ENCODE peak calls at places on chromosomes 6 and 20, in six cellular contexts. Y is endothelial cell of umbilical vein, Q is IMR-90, M is heart right ventricle, B is breast epithelium, K is ascending aorta. D is an unnamed sample. For H3K4me1, the result is how much of the 10 kb centered on the place peaks cover.

GRCh38 chr6:41200296-41200900 is 551 bp downstream of the TREML2 start:
- DNase-seq in Y (no peak), Q (no peak), M (no peak), B (no peak), K (no peak), D (no peak)

GRCh38 chr20:5109276-5109675 is 10.5 kb downstream of the PCNA start:
- DNase-seq in Y (no peak), Q (no peak), M (no peak), B (no peak), K (no peak), D (no peak)

GRCh38 chr6:74534485-74535211 is 671.2 kb downstream of the COL12A1 start:
- DNase-seq in Y (peak), Q (peak), M (no peak), B (no peak), K (no peak), D (no peak)

GRCh38 chr20:62060631-62061541 is 4.8 kb downstream of the TAF4 start:
- DNase-seq in Y (no peak), Q (no peak), M (no peak), B (no peak), K (no peak), D (no peak)

GRCh38 chr20:62079166-62079565 is 13.5 kb upstream of the TAF4 start:
- DNase-seq in Y (no peak), Q (no peak), M (no peak), B (no peak), K (no peak), D (no peak)

GRCh38 chr6:28565823-28566526 is 40.3 kb downstream of the GPX5 start:
- DNase-seq in Y (no peak), Q (no peak), M (no peak), B (no peak), K (no peak), D (no peak)

GRCh38 chr6:47162793-47163192 is 120.7 kb upstream of the ADGRF1 start:
- DNase-seq in Y (no peak), Q (no peak), M (no peak), B (no peak), K (no peak), D (no peak)

GRCh38 chr6:56864171-56864616 is 90.7 kb upstream of the BEND6 start:
- DNase-seq in Y (peak), Q (peak), M (no peak), B (no peak), K (no peak), D (peak)

GRCh38 chr20:50085481-50086365 is 27.2 kb downstream of the UBE2V1 start:
- DNase-seq in Y (peak), Q (peak), M (peak), B (no peak), K (peak), D (no peak)

GRCh38 chr6:84218091-84218490 is 9.4 kb downstream of the CEP162 start:
- DNase-seq in Y (no peak), Q (no peak), M (no peak), B (no peak), K (no peak), D (no peak)

GRCh38 chr6:166675736-166676135 is 48.7 kb upstream of the RPS6KA2 start:
- DNase-seq in Y (no peak), Q (no peak), M (no peak), B (peak), K (no peak), D (no peak)

GRCh38 chr6:143264291-143264834 is 186.1 kb downstream of the ADAT2 start:
- DNase-seq in Y (no peak), Q (no peak), M (no peak), B (no peak), K (no peak), D (no peak)

GRCh38 chr20:57388953-57389694 is 2.1 kb upstream of the RBM38 start:
- DNase-seq in Y (peak), Q (peak), M (peak), B (no peak), K (peak), D (no peak)

GRCh38 chr6:55023231-55023630 is 151.1 kb upstream of the HCRTR2 start:
- DNase-seq in Y (no peak), Q (no peak), M (no peak), B (no peak), K (no peak), D (no peak)

GRCh38 chr20:24465730-24466129 is 3.7 kb upstream of the SYNDIG1 start:
- DNase-seq in Y (no peak), Q (no peak), M (peak), B (no peak), K (peak), D (no peak)

GRCh38 chr6:105994522-105995402 is 91.4 kb upstream of the PRDM1 start:
- DNase-seq in Y (peak), Q (peak), M (peak), B (no peak), K (peak), D (peak)

GRCh38 chr20:5316188-5317158 is at the start of gene PROKR2:
- DNase-seq in Y (no peak), Q (no peak), M (no peak), B (no peak), K (no peak), D (peak)

GRCh38 chr6:90000864-90001731 is 106.8 kb downstream of the GJA10 start:
- DNase-seq in Y (peak), Q (peak), M (no peak), B (no peak), K (no peak), D (peak)

GRCh38 chr6:37845026-37845911 is 25.7 kb downstream of the ZFAND3 start:
- DNase-seq in Y (no peak), Q (no peak), M (no peak), B (no peak), K (no peak), D (peak)

GRCh38 chr6:129513471-129513870 is 196.5 kb downstream of the ARHGAP18 start:
- DNase-seq in Y (no peak), Q (peak), M (no peak), B (no peak), K (no peak), D (no peak)

GRCh38 chr20:5864873-5865582 is 85.3 kb downstream of the TRMT6 start:
- DNase-seq in Y (peak), Q (peak), M (no peak), B (no peak), K (no peak), D (peak)

GRCh38 chr20:58447733-58448391 is 58.8 kb downstream of the VAPB start:
- DNase-seq in Y (peak), Q (peak), M (no peak), B (no peak), K (no peak), D (no peak)

GRCh38 chr6:134065706-134066105 is 13.3 kb upstream of the SLC2A12 start:
- DNase-seq in Y (peak), Q (peak), M (no peak), B (no peak), K (no peak), D (no peak)

GRCh38 chr6:30617565-30618269 is at the start of gene MRPS18B:
- DNase-seq in Y (peak), Q (peak), M (peak), B (peak), K (peak), D (peak)

GRCh38 chr20:37890643-37891042 is 12.3 kb upstream of the VSTM2L start:
- DNase-seq in Y (no peak), Q (no peak), M (no peak), B (no peak), K (no peak), D (peak)

GRCh38 chr20:10596726-10597125 is 77.1 kb downstream of the JAG1 start:
- DNase-seq in Y (peak), Q (peak), M (no peak), B (no peak), K (no peak), D (no peak)

GRCh38 chr6:50030777-50031562 is 9.2 kb upstream of the DEFB110 start:
- DNase-seq in Y (no peak), Q (peak), M (no peak), B (no peak), K (no peak), D (peak)

GRCh38 chr6:56259682-56260081 is 12.3 kb upstream of the COL21A1 start:
- DNase-seq in Y (peak), Q (peak), M (no peak), B (no peak), K (no peak), D (peak)

GRCh38 chr6:134911532-134911931 is 38.4 kb downstream of the ALDH8A1 start:
- DNase-seq in Y (no peak), Q (peak), M (no peak), B (no peak), K (no peak), D (peak)

GRCh38 chr6:168319279-168320051 is at the start of gene DACT2:
- DNase-seq in Y (no peak), Q (no peak), M (no peak), B (no peak), K (no peak), D (no peak)

GRCh38 chr6:16683524-16684194 is 77.6 kb downstream of the ATXN1 start:
- DNase-seq in Y (peak), Q (peak), M (peak), B (peak), K (peak), D (peak)

GRCh38 chr6:141335889-141336288 is 796.8 kb upstream of the GJE1 start:
- DNase-seq in Y (no peak), Q (no peak), M (no peak), B (no peak), K (no peak), D (no peak)

GRCh38 chr6:74510878-74511277 is 695.0 kb downstream of the COL12A1 start:
- DNase-seq in Y (no peak), Q (peak), M (no peak), B (no peak), K (no peak), D (peak)

GRCh38 chr6:85452441-85452881 is 2.6 kb downstream of the NT5E start:
- DNase-seq in Y (peak), Q (peak), M (no peak), B (no peak), K (no peak), D (peak)

GRCh38 chr6:18053071-18053475 is 65.6 kb upstream of the KIF13A start:
- DNase-seq in Y (no peak), Q (peak), M (no peak), B (no peak), K (no peak), D (peak)

GRCh38 chr6:101393291-101394251 is at the start of gene GRIK2:
- DNase-seq in Y (peak), Q (peak), M (no peak), B (no peak), K (no peak), D (no peak)

GRCh38 chr6:165668951-165669350 is 5.9 kb upstream of the PDE10A start:
- DNase-seq in Y (no peak), Q (no peak), M (no peak), B (no peak), K (no peak), D (no peak)

GRCh38 chr20:24651973-24652340 is 182.5 kb downstream of the SYNDIG1 start:
- DNase-seq in Y (no peak), Q (no peak), M (no peak), B (no peak), K (no peak), D (no peak)

GRCh38 chr6:81450180-81450579 is 302.3 kb downstream of the TENT5A start:
- DNase-seq in Y (no peak), Q (peak), M (no peak), B (no peak), K (no peak), D (no peak)

GRCh38 chr20:58306421-58307261 is 2.9 kb upstream of the RAB22A start:
- DNase-seq in Y (peak), Q (peak), M (peak), B (no peak), K (peak), D (peak)

GRCh38 chr6:151447237-151447636 is 4.7 kb downstream of the RMND1 start:
- DNase-seq in Y (no peak), Q (no peak), M (no peak), B (no peak), K (no peak), D (no peak)

GRCh38 chr6:151443911-151444621 is 7.9 kb downstream of the RMND1 start:
- DNase-seq in Y (no peak), Q (no peak), M (no peak), B (no peak), K (no peak), D (no peak)

GRCh38 chr6:151442359-151442758 is 9.6 kb downstream of the RMND1 start:
- DNase-seq in Y (no peak), Q (no peak), M (no peak), B (no peak), K (no peak), D (no peak)

GRCh38 chr6:151443449-151443848 is 8.5 kb downstream of the RMND1 start:
- DNase-seq in Y (no peak), Q (no peak), M (no peak), B (no peak), K (no peak), D (no peak)

DNA sequence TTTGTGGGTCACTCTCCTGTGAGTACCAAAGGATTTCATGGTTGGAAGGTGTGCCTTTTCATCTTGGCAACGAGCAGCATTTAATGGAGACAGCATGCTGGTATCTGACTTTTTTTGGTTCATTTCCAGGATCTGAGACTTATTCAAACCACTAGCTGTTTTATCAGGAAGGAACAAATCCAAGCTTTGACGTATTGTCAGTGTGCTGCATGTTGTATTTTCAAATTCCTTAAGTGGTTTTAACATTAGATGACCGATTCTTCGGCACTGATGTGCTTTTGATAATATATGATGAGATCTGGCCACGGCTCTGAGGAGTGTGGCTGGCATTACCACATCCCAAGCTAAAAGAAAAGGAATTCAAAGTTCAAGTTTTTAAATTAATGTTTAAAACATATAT is 6.4 kb downstream of the RMND1 start:
- DNase-seq in Y (peak), Q (peak), M (no peak), B (no peak), K (no peak), D (no peak)
- H3K4me1 ChIP-seq in Y (under half), Q (under half), M (under half), B (under half), K (under half), D (under half)

GRCh38 chr20:16005612-16006493 is 567.4 kb downstream of the KIF16B start:
- DNase-seq in Y (no peak), Q (no peak), M (no peak), B (no peak), K (no peak), D (no peak)

GRCh38 chr20:16011061-16011460 is 562.2 kb downstream of the KIF16B start:
- DNase-seq in Y (no peak), Q (no peak), M (no peak), B (no peak), K (no peak), D (no peak)

GRCh38 chr20:16007164-16007563 is 566.1 kb downstream of the KIF16B start:
- DNase-seq in Y (no peak), Q (no peak), M (no peak), B (no peak), K (no peak), D (no peak)

GRCh38 chr20:16011519-16011918 is 561.7 kb downstream of the KIF16B start:
- DNase-seq in Y (no peak), Q (no peak), M (no peak), B (no peak), K (no peak), D (no peak)

GRCh38 chr20:16007978-16008377 is 565.3 kb downstream of the KIF16B start:
- DNase-seq in Y (no peak), Q (no peak), M (no peak), B (no peak), K (no peak), D (no peak)
- TF ChIP-seq CTCF in Y (no peak), Q (no peak), M (no peak), B (no peak), K (no peak), D (peak)

GRCh38 chr6:43714311-43715055 is 26.9 kb upstream of the MRPS18A start:
- DNase-seq in Y (no peak), Q (peak), M (no peak), B (no peak), K (no peak), D (no peak)
- H3K27ac ChIP-seq in Y (no peak), Q (no peak), M (no peak), B (peak), K (no peak), D (no peak)

GRCh38 chr6:116373300-116373699 is 2.6 kb downstream of the DSE start:
- DNase-seq in Y (no peak), Q (peak), M (no peak), B (no peak), K (no peak), D (no peak)

GRCh38 chr6:116370328-116370716 is 425 bp upstream of the DSE start:
- DNase-seq in Y (no peak), Q (no peak), M (no peak), B (no peak), K (no peak), D (no peak)

GRCh38 chr6:116370717-116371383 is at the start of gene DSE:
- DNase-seq in Y (peak), Q (peak), M (peak), B (peak), K (peak), D (peak)

GRCh38 chr6:116369540-116370327 is 1.0 kb upstream of the DSE start:
- DNase-seq in Y (no peak), Q (no peak), M (no peak), B (no peak), K (no peak), D (no peak)

DNA sequence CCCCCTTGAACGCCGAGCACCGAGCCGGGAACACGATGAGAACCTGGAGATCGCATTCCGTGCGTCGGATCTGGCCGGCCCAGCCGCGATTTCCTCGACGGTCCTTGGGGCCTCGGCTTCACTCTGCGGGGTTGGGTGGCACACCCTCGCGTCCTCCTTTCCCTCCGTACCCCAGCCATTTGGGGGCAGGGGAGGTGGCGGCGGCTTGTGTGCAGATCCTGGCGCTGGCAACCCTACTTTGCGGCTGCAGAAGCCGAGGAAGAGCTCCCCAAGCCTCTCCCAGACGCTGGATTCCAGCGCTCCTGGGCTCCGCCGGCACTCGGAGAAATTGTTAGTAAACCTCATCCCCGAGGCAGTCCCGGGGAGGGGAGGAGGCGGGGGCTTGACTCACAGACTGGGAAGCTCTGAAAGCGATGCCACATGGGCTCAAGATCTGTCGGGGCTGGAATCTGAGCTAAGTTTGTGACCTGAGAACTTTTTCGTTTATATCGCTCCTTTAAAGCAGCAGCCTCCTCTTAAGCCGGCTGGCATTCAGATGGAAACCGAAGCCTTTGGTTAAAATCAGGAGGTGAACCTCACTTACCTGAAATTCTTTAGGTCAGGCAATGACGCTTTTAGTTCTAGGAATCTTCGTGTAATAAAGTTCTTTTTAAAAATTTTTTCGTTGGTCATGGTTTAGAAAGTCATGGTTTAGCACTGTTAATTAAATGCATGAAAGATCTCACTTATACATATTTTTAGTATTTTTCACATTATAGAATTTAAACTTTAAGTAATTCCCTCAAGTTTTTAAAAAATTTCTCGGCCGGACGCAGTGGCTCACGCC is 850 bp downstream of the DSE start:
- DNase-seq in Y (peak), Q (peak), M (peak), B (peak), K (peak), D (peak)
- H3K4me1 ChIP-seq in Y (under half), Q (under half), M (under half), B (under half), K (under half), D (half or more)

GRCh38 chr6:44641344-44641743 is 253.8 kb downstream of the CDC5L start:
- DNase-seq in Y (no peak), Q (no peak), M (no peak), B (no peak), K (no peak), D (peak)

GRCh38 chr6:44646355-44646754 is 258.8 kb downstream of the CDC5L start:
- DNase-seq in Y (no peak), Q (peak), M (no peak), B (no peak), K (no peak), D (no peak)

GRCh38 chr6:44642870-44643522 is 255.5 kb downstream of the CDC5L start:
- DNase-seq in Y (no peak), Q (peak), M (no peak), B (no peak), K (no peak), D (no peak)

GRCh38 chr6:44642345-44642744 is 254.8 kb downstream of the CDC5L start:
- DNase-seq in Y (no peak), Q (no peak), M (no peak), B (no peak), K (no peak), D (no peak)

GRCh38 chr6:44645276-44645675 is 257.8 kb downstream of the CDC5L start:
- DNase-seq in Y (no peak), Q (no peak), M (no peak), B (no peak), K (no peak), D (no peak)
- TF ChIP-seq CTCF in Y (no peak), Q (peak), M (peak), B (no peak), K (no peak), D (peak)

DNA sequence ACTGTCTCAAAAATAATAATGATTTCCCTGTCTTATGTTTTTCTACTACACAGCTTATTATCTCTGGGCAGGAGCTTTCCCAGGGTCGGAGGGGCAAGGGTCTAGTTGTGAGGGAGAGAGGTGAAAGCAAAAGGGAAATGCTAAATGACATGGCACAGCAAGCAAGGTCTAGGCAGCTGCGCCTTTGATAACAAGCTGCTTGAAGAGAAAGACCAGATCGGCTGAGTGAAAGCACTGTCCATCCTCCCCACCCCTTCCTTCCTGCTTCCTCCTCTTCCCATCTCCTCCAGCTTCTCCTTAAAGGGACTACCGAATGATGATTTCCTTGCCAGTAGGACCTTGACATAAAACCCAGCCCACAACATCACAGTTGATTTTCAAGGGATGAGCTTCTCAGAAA is 158.1 kb upstream of the AKAP12 start:
- DNase-seq in Y (no peak), Q (no peak), M (no peak), B (no peak), K (no peak), D (no peak)
- H3K27ac ChIP-seq in Y (no peak), Q (no peak), M (no peak), B (no peak), K (no peak), D (peak)

DNA sequence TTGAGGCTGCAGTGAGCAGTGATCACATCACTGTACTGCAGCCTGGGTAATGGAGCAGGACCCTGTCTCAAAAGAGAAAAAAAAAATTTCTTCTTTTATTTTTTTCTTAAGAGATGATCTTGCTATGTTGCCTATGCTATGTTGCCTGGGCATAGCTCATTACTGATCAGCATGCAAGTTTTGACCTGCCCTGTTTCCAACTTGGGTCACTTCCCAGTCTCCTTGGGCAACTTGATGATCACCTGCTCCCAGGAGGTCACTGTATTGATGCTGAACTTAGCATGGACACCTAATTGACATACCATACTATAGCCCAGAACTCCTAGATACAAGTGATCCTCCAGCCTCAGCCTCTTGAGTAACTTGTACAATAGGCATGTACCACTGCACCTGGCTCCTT is 30.7 kb upstream of the NANP start:
- DNase-seq in Y (no peak), Q (no peak), M (no peak), B (no peak), K (no peak), D (peak)
- H3K4me1 ChIP-seq in Y (under half), Q (under half), M (under half), B (under half), K (under half), D (under half)